ENCODE peak calls at places on chromosomes 4 and X, in six cellular contexts. One of them, this sample, is unnamed.

GRCh38 chr4:83504974-83505373 is 20.1 kb upstream of the ABRAXAS1 start:
- DNase-seq in activated CD4-positive, alpha-beta T cell treated with anti-CD3 and anti-CD28 coated beads, Interleukin-2, amount 50 U/mL, for 1 hour: no peak
- DNase-seq in esophagus squamous epithelium: no peak
- DNase-seq in retina: no peak
- DNase-seq in T-helper 1 cell: no peak
- DNase-seq in adipocyte: no peak
- DNase-seq in this sample: no peak

GRCh38 chr4:169968999-169969398 is 57.2 kb downstream of the MFAP3L start:
- DNase-seq in activated CD4-positive, alpha-beta T cell treated with anti-CD3 and anti-CD28 coated beads, Interleukin-2, amount 50 U/mL, for 1 hour: no peak
- DNase-seq in esophagus squamous epithelium: no peak
- DNase-seq in retina: no peak
- DNase-seq in T-helper 1 cell: no peak
- DNase-seq in adipocyte: peak
- DNase-seq in this sample: no peak

GRCh38 chr4:88610771-88611170 is 18.5 kb downstream of the HERC3 start:
- DNase-seq in activated CD4-positive, alpha-beta T cell treated with anti-CD3 and anti-CD28 coated beads, Interleukin-2, amount 50 U/mL, for 1 hour: no peak
- DNase-seq in esophagus squamous epithelium: no peak
- DNase-seq in retina: no peak
- DNase-seq in T-helper 1 cell: no peak
- DNase-seq in adipocyte: peak
- DNase-seq in this sample: no peak

GRCh38 chrX:115058276-115058675 is 40.9 kb upstream of the IL13RA2 start:
- DNase-seq in activated CD4-positive, alpha-beta T cell treated with anti-CD3 and anti-CD28 coated beads, Interleukin-2, amount 50 U/mL, for 1 hour: no peak
- DNase-seq in esophagus squamous epithelium: no peak
- DNase-seq in retina: no peak
- DNase-seq in T-helper 1 cell: no peak
- DNase-seq in adipocyte: peak
- DNase-seq in this sample: no peak

GRCh38 chr4:180717451-180717850 is 1525.8 kb upstream of the TENM3 start:
- DNase-seq in activated CD4-positive, alpha-beta T cell treated with anti-CD3 and anti-CD28 coated beads, Interleukin-2, amount 50 U/mL, for 1 hour: no peak
- DNase-seq in esophagus squamous epithelium: no peak
- DNase-seq in retina: no peak
- DNase-seq in T-helper 1 cell: no peak
- DNase-seq in adipocyte: peak
- DNase-seq in this sample: no peak

GRCh38 chr4:41792166-41792565 is 43.6 kb upstream of the PHOX2B start:
- DNase-seq in activated CD4-positive, alpha-beta T cell treated with anti-CD3 and anti-CD28 coated beads, Interleukin-2, amount 50 U/mL, for 1 hour: no peak
- DNase-seq in esophagus squamous epithelium: no peak
- DNase-seq in retina: no peak
- DNase-seq in T-helper 1 cell: no peak
- DNase-seq in adipocyte: no peak
- DNase-seq in this sample: no peak

GRCh38 chr4:156118821-156119220 is 165.2 kb upstream of the CTSO start:
- DNase-seq in activated CD4-positive, alpha-beta T cell treated with anti-CD3 and anti-CD28 coated beads, Interleukin-2, amount 50 U/mL, for 1 hour: no peak
- DNase-seq in esophagus squamous epithelium: no peak
- DNase-seq in retina: no peak
- DNase-seq in T-helper 1 cell: no peak
- DNase-seq in adipocyte: no peak
- DNase-seq in this sample: no peak

GRCh38 chr4:134365852-134366251 is 164.3 kb upstream of the PABPC4L start:
- DNase-seq in activated CD4-positive, alpha-beta T cell treated with anti-CD3 and anti-CD28 coated beads, Interleukin-2, amount 50 U/mL, for 1 hour: no peak
- DNase-seq in esophagus squamous epithelium: no peak
- DNase-seq in retina: no peak
- DNase-seq in T-helper 1 cell: no peak
- DNase-seq in adipocyte: peak
- DNase-seq in this sample: no peak

GRCh38 chrX:124145749-124146148 is 184.2 kb downstream of the STAG2 start:
- DNase-seq in activated CD4-positive, alpha-beta T cell treated with anti-CD3 and anti-CD28 coated beads, Interleukin-2, amount 50 U/mL, for 1 hour: no peak
- DNase-seq in esophagus squamous epithelium: no peak
- DNase-seq in retina: no peak
- DNase-seq in T-helper 1 cell: no peak
- DNase-seq in adipocyte: no peak
- DNase-seq in this sample: no peak

GRCh38 chr4:169765845-169766244 is 8.1 kb upstream of the HPF1 start:
- DNase-seq in activated CD4-positive, alpha-beta T cell treated with anti-CD3 and anti-CD28 coated beads, Interleukin-2, amount 50 U/mL, for 1 hour: no peak
- DNase-seq in esophagus squamous epithelium: no peak
- DNase-seq in retina: no peak
- DNase-seq in T-helper 1 cell: no peak
- DNase-seq in adipocyte: peak
- DNase-seq in this sample: no peak